ENCODE peak calls at places on chromosome X, in five cellular contexts. Y is pancreas, B is left ventricle myocardium inferior, H is ovary, P is tibial nerve. F is an unnamed sample.

GRCh38 chrX:126165721-126166401 is at the start of gene DCAF12L2:
- DNase-seq in B (peak; percentile 13), H (peak; percentile 27), P (no peak), Y (no peak), F (no peak)

GRCh38 chrX:18994713-18995112 is 10.8 kb upstream of the PHKA2 start:
- DNase-seq in P (no peak), B (no peak), H (no peak), Y (no peak), F (no peak)

GRCh38 chrX:56811599-56811998 is 82.6 kb downstream of the NBDY start:
- DNase-seq in H (no peak), P (no peak), B (no peak), Y (no peak), F (no peak)

GRCh38 chrX:9538544-9539045 is 73.7 kb downstream of the TBL1X start:
- DNase-seq in Y (no peak), B (no peak), H (no peak), P (no peak), F (no peak)

GRCh38 chrX:72576161-72576896 is 3.7 kb upstream of the HDAC8 start:
- DNase-seq in H (no peak), P (peak; percentile 4), Y (no peak), B (no peak), F (no peak)

GRCh38 chrX:130994671-130995070 is 63.5 kb upstream of the ARHGAP36 start:
- DNase-seq in B (no peak), H (no peak), Y (no peak), P (peak; percentile 4), F (no peak)

GRCh38 chrX:14073561-14073960 is 43.9 kb upstream of the GEMIN8 start:
- DNase-seq in H (no peak), B (no peak), P (no peak), Y (no peak), F (no peak)

GRCh38 chrX:53715336-53715924 is 28.9 kb upstream of the HUWE1 start:
- DNase-seq in P (no peak), H (no peak), Y (no peak), B (no peak), F (no peak)

GRCh38 chrX:131287556-131288179 is 1.4 kb downstream of the IGSF1 start:
- DNase-seq in Y (no peak), P (no peak), B (no peak), H (no peak), F (no peak)

GRCh38 chrX:12973561-12974216 is 1.2 kb upstream of the TMSB4X start:
- DNase-seq in Y (peak; percentile 37), P (no peak), B (peak; percentile 19), H (peak; percentile 42), F (no peak)

GRCh38 chrX:80430826-80431501 is 10.7 kb downstream of the TENT5D start:
- DNase-seq in H (no peak), B (no peak), Y (no peak), P (peak; percentile 5), F (no peak)

GRCh38 chrX:101550825-101551767 is 749 bp downstream of the ARMCX1 start:
- DNase-seq in H (peak; percentile 74), P (peak; percentile 48), B (peak; percentile 54), Y (peak; percentile 53), F (peak; percentile 32)

GRCh38 chrX:129235903-129236302 is 287.4 kb downstream of the SMARCA1 start:
- DNase-seq in B (no peak), Y (no peak), H (no peak), P (no peak), F (no peak)

GRCh38 chrX:105120460-105120859 is 100.0 kb downstream of the TEX13A start:
- DNase-seq in P (no peak), H (no peak), B (no peak), Y (no peak), F (no peak)

GRCh38 chrX:71540801-71541545 is 8.1 kb downstream of the OGT start:
- DNase-seq in B (no peak), H (no peak), Y (no peak), P (no peak), F (no peak)
- H3K4me1 ChIP-seq in B (peaks cover 96% of the 10 kb centered on the region), H (peaks cover 2% of the 10 kb centered on the region), Y (peaks cover 14% of the 10 kb centered on the region), P (peaks cover 3% of the 10 kb centered on the region), F (peaks cover 32% of the 10 kb centered on the region)

DNA sequence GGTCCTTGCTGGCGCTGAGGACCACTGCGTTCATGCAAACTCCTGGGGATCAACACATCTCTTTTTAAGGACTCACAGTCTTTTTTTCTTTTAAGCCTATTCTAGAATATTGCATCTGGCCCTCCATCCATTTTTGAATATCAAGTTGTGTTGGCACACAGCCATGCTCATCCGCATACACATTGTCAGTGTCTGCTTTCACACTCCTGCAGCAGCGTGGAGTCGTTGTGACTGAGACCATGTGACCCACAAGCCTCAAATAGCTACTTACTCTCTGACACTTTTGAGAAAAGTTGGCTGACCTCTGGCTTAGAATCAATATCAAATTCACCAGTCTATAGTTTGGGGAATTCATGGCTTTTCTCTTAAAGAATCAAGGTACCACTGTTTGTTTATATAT is 191.8 kb upstream of the S100G start:
- DNase-seq in P (no peak), H (no peak), Y (no peak), B (no peak), F (no peak)
- H3K27ac ChIP-seq in P (no peak overlapping the region), H (no peak overlapping the region), Y (no peak overlapping the region), B (no peak overlapping the region), F (no peak overlapping the region)

GRCh38 chrX:110743679-110744340 is 51.8 kb downstream of the CHRDL1 start:
- DNase-seq in B (no peak), H (no peak), P (no peak), Y (no peak), F (no peak)
- H3K4me1 ChIP-seq in B (no peaks in the 10 kb centered on the region), H (no peaks in the 10 kb centered on the region), P (no peaks in the 10 kb centered on the region), Y (no peaks in the 10 kb centered on the region), F (no peaks in the 10 kb centered on the region)

DNA sequence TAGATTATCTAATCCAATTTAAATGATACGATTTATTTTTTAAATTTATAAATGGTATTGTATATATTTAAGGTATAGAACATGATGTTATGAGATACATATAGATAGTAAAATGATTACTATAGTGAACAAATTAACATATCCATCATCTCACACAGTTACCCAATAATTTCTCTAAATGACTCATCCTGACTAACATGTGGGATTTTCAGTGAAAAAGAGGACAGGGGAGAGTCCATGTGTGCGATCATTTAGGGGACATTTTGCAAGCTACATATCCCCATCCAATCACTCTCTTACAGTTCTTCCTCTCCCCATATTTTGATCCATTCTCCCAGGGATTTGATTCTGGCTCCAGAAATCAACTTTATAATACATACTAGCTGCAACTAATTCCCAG is 88.2 kb downstream of the ABCB7 start:
- DNase-seq in Y (no peak), P (no peak), H (no peak), B (no peak), F (no peak)
- H3K27ac ChIP-seq in Y (no peak overlapping the region), P (no peak overlapping the region), H (no peak overlapping the region), B (no peak overlapping the region), F (no peak overlapping the region)

DNA sequence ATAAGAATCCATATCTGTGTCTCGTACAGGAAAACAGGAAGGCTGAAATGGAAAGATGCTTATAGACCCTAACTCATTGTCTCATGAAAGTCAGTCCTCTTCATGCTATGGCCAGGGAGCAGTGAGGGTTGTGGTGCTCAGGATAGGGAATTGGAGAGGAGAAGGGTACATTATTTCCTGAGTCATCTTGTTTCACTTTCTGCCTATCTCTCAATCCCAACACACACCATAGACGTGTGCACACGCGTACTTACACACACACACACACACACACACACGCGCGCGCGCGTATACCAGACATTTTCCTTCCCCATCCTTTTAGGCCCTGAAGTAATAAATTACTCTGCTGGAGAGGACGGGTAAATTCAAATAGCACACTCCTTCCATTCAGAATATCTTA is 53.7 kb upstream of the PRRG3 start:
- DNase-seq in B (no peak), P (no peak), H (no peak), Y (no peak), F (no peak)
- H3K4me1 ChIP-seq in B (no peaks in the 10 kb centered on the region), P (no peaks in the 10 kb centered on the region), H (no peaks in the 10 kb centered on the region), Y (no peaks in the 10 kb centered on the region), F (no peaks in the 10 kb centered on the region)

GRCh38 chrX:94722578-94722977 is 1048.6 kb downstream of the FAM133A start:
- DNase-seq in H (no peak), P (no peak), B (no peak), Y (no peak), F (no peak)

DNA sequence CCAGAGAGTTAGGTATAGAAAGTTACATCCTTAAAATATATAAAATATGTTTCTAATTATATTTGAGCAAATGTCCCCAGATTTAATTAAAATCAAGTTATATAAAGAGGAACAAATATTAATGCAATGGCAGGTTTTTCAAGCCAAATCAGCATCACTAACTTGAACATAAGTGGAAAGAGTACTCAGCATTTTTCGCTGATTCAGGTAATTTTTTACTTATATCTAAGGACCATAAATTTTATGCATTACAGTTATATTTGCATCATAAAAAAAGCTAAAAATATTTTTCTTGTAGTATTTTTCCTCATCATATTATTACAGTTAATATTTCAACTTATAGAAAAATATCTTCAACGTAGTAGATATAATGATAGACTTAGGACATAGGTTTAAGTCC is 1047.4 kb downstream of the FAM133A start:
- DNase-seq in B (no peak), H (no peak), P (no peak), Y (no peak), F (no peak)
- H3K27ac ChIP-seq in B (no peak overlapping the region), H (no peak overlapping the region), P (no peak overlapping the region), Y (no peak overlapping the region), F (no peak overlapping the region)